ENCODE peak calls at places on chromosome 18, in ten cellular contexts. One of them, this sample, is unnamed.

GRCh38 chr18:24497052-24497754 is 36.8 kb downstream of the HRH4 start:
- DNase-seq in NCI-H2081 treated with DMSO at 0.1 percent for 48 hours: no peak
- DNase-seq in cardiac muscle cell: no peak
- DNase-seq in Daoy: no peak
- DNase-seq in NCI-H460: no peak
- DNase-seq in DMS 273 treated with DMSO at 0.1 percent for 48 hours: no peak
- DNase-seq in G401: peak
- DNase-seq in Right ventricle myocardium inferior: no peak
- DNase-seq in GM04503: peak
- DNase-seq in endothelial cell: no peak
- DNase-seq in this sample: peak

GRCh38 chr18:49933530-49933929 is 120.2 kb upstream of the ACAA2 start:
- DNase-seq in GM04503: no peak
- DNase-seq in NCI-H2081 treated with DMSO at 0.1 percent for 48 hours: no peak
- DNase-seq in Right ventricle myocardium inferior: no peak
- DNase-seq in cardiac muscle cell: no peak
- DNase-seq in DMS 273 treated with DMSO at 0.1 percent for 48 hours: no peak
- DNase-seq in endothelial cell: no peak
- DNase-seq in G401: no peak
- DNase-seq in Daoy: peak
- DNase-seq in NCI-H460: no peak
- DNase-seq in this sample: no peak

GRCh38 chr18:7711495-7711894 is 144.4 kb downstream of the PTPRM start:
- DNase-seq in endothelial cell: no peak
- DNase-seq in NCI-H460: no peak
- DNase-seq in NCI-H2081 treated with DMSO at 0.1 percent for 48 hours: no peak
- DNase-seq in cardiac muscle cell: no peak
- DNase-seq in G401: no peak
- DNase-seq in DMS 273 treated with DMSO at 0.1 percent for 48 hours: no peak
- DNase-seq in Right ventricle myocardium inferior: no peak
- DNase-seq in GM04503: no peak
- DNase-seq in Daoy: peak
- DNase-seq in this sample: no peak

GRCh38 chr18:73913505-73913904 is 234.1 kb downstream of the FBXO15 start:
- DNase-seq in GM04503: no peak
- DNase-seq in DMS 273 treated with DMSO at 0.1 percent for 48 hours: no peak
- DNase-seq in Right ventricle myocardium inferior: no peak
- DNase-seq in NCI-H460: no peak
- DNase-seq in endothelial cell: no peak
- DNase-seq in cardiac muscle cell: no peak
- DNase-seq in NCI-H2081 treated with DMSO at 0.1 percent for 48 hours: no peak
- DNase-seq in Daoy: no peak
- DNase-seq in G401: no peak
- DNase-seq in this sample: no peak

GRCh38 chr18:34493099-34493544 is 217.0 kb upstream of the DTNA start:
- DNase-seq in Daoy: peak
- DNase-seq in G401: peak
- DNase-seq in DMS 273 treated with DMSO at 0.1 percent for 48 hours: peak
- DNase-seq in Right ventricle myocardium inferior: peak
- DNase-seq in NCI-H2081 treated with DMSO at 0.1 percent for 48 hours: peak
- DNase-seq in endothelial cell: peak
- DNase-seq in NCI-H460: peak
- DNase-seq in GM04503: peak
- DNase-seq in cardiac muscle cell: peak
- DNase-seq in this sample: peak

GRCh38 chr18:48540329-48541025 is 1.6 kb downstream of the CTIF start:
- DNase-seq in Daoy: peak
- DNase-seq in GM04503: no peak
- DNase-seq in endothelial cell: peak
- DNase-seq in G401: peak
- DNase-seq in NCI-H460: peak
- DNase-seq in NCI-H2081 treated with DMSO at 0.1 percent for 48 hours: no peak
- DNase-seq in DMS 273 treated with DMSO at 0.1 percent for 48 hours: peak
- DNase-seq in Right ventricle myocardium inferior: peak
- DNase-seq in cardiac muscle cell: peak
- DNase-seq in this sample: peak

GRCh38 chr18:80253871-80254492 is 6.7 kb upstream of the PARD6G start:
- DNase-seq in cardiac muscle cell: no peak
- DNase-seq in Right ventricle myocardium inferior: no peak
- DNase-seq in DMS 273 treated with DMSO at 0.1 percent for 48 hours: no peak
- DNase-seq in endothelial cell: peak
- DNase-seq in NCI-H2081 treated with DMSO at 0.1 percent for 48 hours: no peak
- DNase-seq in Daoy: no peak
- DNase-seq in NCI-H460: no peak
- DNase-seq in GM04503: no peak
- DNase-seq in G401: no peak
- DNase-seq in this sample: no peak

GRCh38 chr18:27226556-27227075 is 41.5 kb upstream of the CHST9 start:
- DNase-seq in NCI-H2081 treated with DMSO at 0.1 percent for 48 hours: no peak
- DNase-seq in G401: no peak
- DNase-seq in DMS 273 treated with DMSO at 0.1 percent for 48 hours: no peak
- DNase-seq in NCI-H460: no peak
- DNase-seq in Right ventricle myocardium inferior: no peak
- DNase-seq in cardiac muscle cell: no peak
- DNase-seq in endothelial cell: no peak
- DNase-seq in GM04503: no peak
- DNase-seq in Daoy: no peak
- DNase-seq in this sample: no peak

GRCh38 chr18:8552151-8552550 is 57.1 kb upstream of the RAB12 start:
- DNase-seq in Right ventricle myocardium inferior: no peak
- DNase-seq in DMS 273 treated with DMSO at 0.1 percent for 48 hours: no peak
- DNase-seq in cardiac muscle cell: no peak
- DNase-seq in Daoy: no peak
- DNase-seq in endothelial cell: no peak
- DNase-seq in G401: no peak
- DNase-seq in NCI-H2081 treated with DMSO at 0.1 percent for 48 hours: no peak
- DNase-seq in NCI-H460: no peak
- DNase-seq in GM04503: no peak
- DNase-seq in this sample: no peak

GRCh38 chr18:79724299-79725080 is 44.9 kb downstream of the CTDP1 start:
- DNase-seq in NCI-H2081 treated with DMSO at 0.1 percent for 48 hours: no peak
- DNase-seq in G401: no peak
- DNase-seq in NCI-H460: no peak
- DNase-seq in cardiac muscle cell: no peak
- DNase-seq in GM04503: no peak
- DNase-seq in DMS 273 treated with DMSO at 0.1 percent for 48 hours: no peak
- DNase-seq in endothelial cell: no peak
- DNase-seq in Right ventricle myocardium inferior: no peak
- DNase-seq in Daoy: no peak
- DNase-seq in this sample: no peak

GRCh38 chr18:58046087-58046793 is 2.2 kb downstream of the NEDD4L start:
- DNase-seq in Right ventricle myocardium inferior: no peak
- DNase-seq in Daoy: no peak
- DNase-seq in G401: peak
- DNase-seq in NCI-H2081 treated with DMSO at 0.1 percent for 48 hours: no peak
- DNase-seq in endothelial cell: no peak
- DNase-seq in NCI-H460: no peak
- DNase-seq in cardiac muscle cell: no peak
- DNase-seq in DMS 273 treated with DMSO at 0.1 percent for 48 hours: no peak
- DNase-seq in GM04503: no peak
- DNase-seq in this sample: peak

GRCh38 chr18:73979742-73980141 is 167.9 kb downstream of the FBXO15 start:
- DNase-seq in G401: no peak
- DNase-seq in endothelial cell: no peak
- DNase-seq in DMS 273 treated with DMSO at 0.1 percent for 48 hours: no peak
- DNase-seq in cardiac muscle cell: no peak
- DNase-seq in NCI-H2081 treated with DMSO at 0.1 percent for 48 hours: no peak
- DNase-seq in Right ventricle myocardium inferior: no peak
- DNase-seq in Daoy: peak
- DNase-seq in NCI-H460: no peak
- DNase-seq in GM04503: no peak
- DNase-seq in this sample: no peak

GRCh38 chr18:10798727-10799435 is 273.1 kb downstream of the NAPG start:
- DNase-seq in Right ventricle myocardium inferior: no peak
- DNase-seq in NCI-H2081 treated with DMSO at 0.1 percent for 48 hours: no peak
- DNase-seq in cardiac muscle cell: peak
- DNase-seq in G401: no peak
- DNase-seq in NCI-H460: no peak
- DNase-seq in endothelial cell: no peak
- DNase-seq in GM04503: no peak
- DNase-seq in Daoy: peak
- DNase-seq in DMS 273 treated with DMSO at 0.1 percent for 48 hours: no peak
- DNase-seq in this sample: no peak

GRCh38 chr18:36381075-36381474 is 83.6 kb downstream of the FHOD3 start:
- DNase-seq in G401: peak
- DNase-seq in DMS 273 treated with DMSO at 0.1 percent for 48 hours: no peak
- DNase-seq in NCI-H2081 treated with DMSO at 0.1 percent for 48 hours: no peak
- DNase-seq in Daoy: no peak
- DNase-seq in cardiac muscle cell: no peak
- DNase-seq in Right ventricle myocardium inferior: no peak
- DNase-seq in endothelial cell: no peak
- DNase-seq in NCI-H460: no peak
- DNase-seq in GM04503: no peak
- DNase-seq in this sample: no peak

GRCh38 chr18:8601277-8602032 is 7.8 kb upstream of the RAB12 start:
- DNase-seq in G401: no peak
- DNase-seq in NCI-H460: peak
- DNase-seq in GM04503: no peak
- DNase-seq in NCI-H2081 treated with DMSO at 0.1 percent for 48 hours: no peak
- DNase-seq in endothelial cell: no peak
- DNase-seq in Right ventricle myocardium inferior: no peak
- DNase-seq in cardiac muscle cell: no peak
- DNase-seq in DMS 273 treated with DMSO at 0.1 percent for 48 hours: no peak
- DNase-seq in Daoy: no peak
- DNase-seq in this sample: no peak

GRCh38 chr18:46373787-46374186 is 269.6 kb downstream of the HAUS1 start:
- DNase-seq in Right ventricle myocardium inferior: no peak
- DNase-seq in endothelial cell: no peak
- DNase-seq in NCI-H460: no peak
- DNase-seq in NCI-H2081 treated with DMSO at 0.1 percent for 48 hours: no peak
- DNase-seq in Daoy: no peak
- DNase-seq in G401: no peak
- DNase-seq in GM04503: no peak
- DNase-seq in DMS 273 treated with DMSO at 0.1 percent for 48 hours: no peak
- DNase-seq in cardiac muscle cell: no peak
- DNase-seq in this sample: no peak

GRCh38 chr18:35131387-35132283 is 90.4 kb downstream of the MAPRE2 start:
- DNase-seq in G401: no peak
- DNase-seq in NCI-H460: no peak
- DNase-seq in GM04503: no peak
- DNase-seq in Daoy: no peak
- DNase-seq in NCI-H2081 treated with DMSO at 0.1 percent for 48 hours: no peak
- DNase-seq in cardiac muscle cell: no peak
- DNase-seq in endothelial cell: no peak
- DNase-seq in Right ventricle myocardium inferior: no peak
- DNase-seq in DMS 273 treated with DMSO at 0.1 percent for 48 hours: no peak
- DNase-seq in this sample: no peak

GRCh38 chr18:49846263-49846662 is 32.9 kb upstream of the ACAA2 start:
- DNase-seq in G401: no peak
- DNase-seq in cardiac muscle cell: no peak
- DNase-seq in endothelial cell: no peak
- DNase-seq in DMS 273 treated with DMSO at 0.1 percent for 48 hours: no peak
- DNase-seq in Daoy: peak
- DNase-seq in NCI-H2081 treated with DMSO at 0.1 percent for 48 hours: no peak
- DNase-seq in NCI-H460: no peak
- DNase-seq in Right ventricle myocardium inferior: no peak
- DNase-seq in GM04503: peak
- DNase-seq in this sample: no peak

GRCh38 chr18:10057808-10058791 is 144.3 kb downstream of the VAPA start:
- DNase-seq in DMS 273 treated with DMSO at 0.1 percent for 48 hours: no peak
- DNase-seq in endothelial cell: no peak
- DNase-seq in Right ventricle myocardium inferior: no peak
- DNase-seq in Daoy: peak
- DNase-seq in NCI-H2081 treated with DMSO at 0.1 percent for 48 hours: no peak
- DNase-seq in cardiac muscle cell: no peak
- DNase-seq in GM04503: peak
- DNase-seq in G401: no peak
- DNase-seq in NCI-H460: no peak
- DNase-seq in this sample: no peak

GRCh38 chr18:6755107-6755506 is 25.6 kb downstream of the ARHGAP28 start:
- DNase-seq in Daoy: peak
- DNase-seq in GM04503: no peak
- DNase-seq in DMS 273 treated with DMSO at 0.1 percent for 48 hours: no peak
- DNase-seq in G401: no peak
- DNase-seq in NCI-H460: no peak
- DNase-seq in endothelial cell: no peak
- DNase-seq in NCI-H2081 treated with DMSO at 0.1 percent for 48 hours: no peak
- DNase-seq in Right ventricle myocardium inferior: no peak
- DNase-seq in cardiac muscle cell: no peak
- DNase-seq in this sample: no peak

GRCh38 chr18:44936485-44936884 is 255.8 kb downstream of the SETBP1 start:
- DNase-seq in NCI-H460: no peak
- DNase-seq in Right ventricle myocardium inferior: no peak
- DNase-seq in G401: no peak
- DNase-seq in GM04503: no peak
- DNase-seq in NCI-H2081 treated with DMSO at 0.1 percent for 48 hours: no peak
- DNase-seq in cardiac muscle cell: no peak
- DNase-seq in DMS 273 treated with DMSO at 0.1 percent for 48 hours: no peak
- DNase-seq in Daoy: no peak
- DNase-seq in endothelial cell: no peak
- DNase-seq in this sample: no peak

GRCh38 chr18:61898576-61899205 is 5.9 kb upstream of the RNF152 start:
- DNase-seq in G401: no peak
- DNase-seq in NCI-H2081 treated with DMSO at 0.1 percent for 48 hours: no peak
- DNase-seq in Daoy: no peak
- DNase-seq in Right ventricle myocardium inferior: no peak
- DNase-seq in DMS 273 treated with DMSO at 0.1 percent for 48 hours: no peak
- DNase-seq in GM04503: no peak
- DNase-seq in endothelial cell: no peak
- DNase-seq in NCI-H460: no peak
- DNase-seq in cardiac muscle cell: no peak
- DNase-seq in this sample: no peak

GRCh38 chr18:48889115-48889941 is 61.4 kb downstream of the SMAD7 start:
- DNase-seq in Right ventricle myocardium inferior: no peak
- DNase-seq in cardiac muscle cell: peak
- DNase-seq in Daoy: no peak
- DNase-seq in G401: peak
- DNase-seq in GM04503: no peak
- DNase-seq in DMS 273 treated with DMSO at 0.1 percent for 48 hours: no peak
- DNase-seq in endothelial cell: no peak
- DNase-seq in NCI-H460: no peak
- DNase-seq in NCI-H2081 treated with DMSO at 0.1 percent for 48 hours: no peak
- DNase-seq in this sample: peak

GRCh38 chr18:79786781-79787526 is 10.8 kb upstream of the KCNG2 start:
- DNase-seq in DMS 273 treated with DMSO at 0.1 percent for 48 hours: no peak
- DNase-seq in GM04503: no peak
- DNase-seq in cardiac muscle cell: no peak
- DNase-seq in G401: no peak
- DNase-seq in endothelial cell: no peak
- DNase-seq in NCI-H2081 treated with DMSO at 0.1 percent for 48 hours: no peak
- DNase-seq in Daoy: no peak
- DNase-seq in Right ventricle myocardium inferior: no peak
- DNase-seq in NCI-H460: peak
- DNase-seq in this sample: no peak

GRCh38 chr18:10062292-10062940 is 148.6 kb downstream of the VAPA start:
- DNase-seq in NCI-H2081 treated with DMSO at 0.1 percent for 48 hours: no peak
- DNase-seq in NCI-H460: no peak
- DNase-seq in Right ventricle myocardium inferior: no peak
- DNase-seq in GM04503: no peak
- DNase-seq in G401: no peak
- DNase-seq in Daoy: no peak
- DNase-seq in DMS 273 treated with DMSO at 0.1 percent for 48 hours: no peak
- DNase-seq in endothelial cell: no peak
- DNase-seq in cardiac muscle cell: peak
- DNase-seq in this sample: no peak

GRCh38 chr18:12652861-12653401 is 5.0 kb downstream of the SPIRE1 start:
- DNase-seq in Right ventricle myocardium inferior: no peak
- DNase-seq in endothelial cell: no peak
- DNase-seq in NCI-H460: no peak
- DNase-seq in NCI-H2081 treated with DMSO at 0.1 percent for 48 hours: no peak
- DNase-seq in G401: no peak
- DNase-seq in cardiac muscle cell: no peak
- DNase-seq in Daoy: peak
- DNase-seq in DMS 273 treated with DMSO at 0.1 percent for 48 hours: no peak
- DNase-seq in GM04503: no peak
- DNase-seq in this sample: no peak

GRCh38 chr18:36298113-36298701 is 694 bp downstream of the FHOD3 start:
- DNase-seq in cardiac muscle cell: peak
- DNase-seq in DMS 273 treated with DMSO at 0.1 percent for 48 hours: no peak
- DNase-seq in Daoy: no peak
- DNase-seq in G401: no peak
- DNase-seq in NCI-H460: no peak
- DNase-seq in NCI-H2081 treated with DMSO at 0.1 percent for 48 hours: no peak
- DNase-seq in Right ventricle myocardium inferior: no peak
- DNase-seq in endothelial cell: peak
- DNase-seq in GM04503: no peak
- DNase-seq in this sample: no peak

GRCh38 chr18:38502539-38502938 is 936.9 kb upstream of the CELF4 start:
- DNase-seq in G401: no peak
- DNase-seq in Right ventricle myocardium inferior: no peak
- DNase-seq in NCI-H460: no peak
- DNase-seq in DMS 273 treated with DMSO at 0.1 percent for 48 hours: no peak
- DNase-seq in cardiac muscle cell: no peak
- DNase-seq in endothelial cell: no peak
- DNase-seq in GM04503: no peak
- DNase-seq in NCI-H2081 treated with DMSO at 0.1 percent for 48 hours: no peak
- DNase-seq in Daoy: no peak
- DNase-seq in this sample: no peak